ENCODE peak calls at places on chromosomes 12 and 14, in six cellular contexts. One of them, this sample, is unnamed.

GRCh38 chr12:121530600-121531355 is 50.0 kb downstream of the KDM2B start:
- DNase-seq in body of pancreas: peak; percentile 45
- DNase-seq in uterus: peak; percentile 73
- DNase-seq in GM23338: peak; percentile 63
- DNase-seq in stomach: peak; percentile 61
- DNase-seq in HCT116: no peak
- DNase-seq in this sample: no peak

GRCh38 chr14:68552075-68552474 is 240.8 kb downstream of the ZFP36L1 start:
- DNase-seq in body of pancreas: no peak
- DNase-seq in uterus: no peak
- DNase-seq in GM23338: no peak
- DNase-seq in stomach: no peak
- DNase-seq in HCT116: no peak
- DNase-seq in this sample: no peak

GRCh38 chr14:34498684-34499412 is 36.8 kb upstream of the SPTSSA start:
- DNase-seq in body of pancreas: peak; percentile 44
- DNase-seq in uterus: no peak
- DNase-seq in GM23338: peak; percentile 46
- DNase-seq in stomach: peak; percentile 53
- DNase-seq in HCT116: peak; percentile 40
- DNase-seq in this sample: peak; percentile 39

GRCh38 chr14:84442481-84442880 is 1087.5 kb upstream of the FLRT2 start:
- DNase-seq in body of pancreas: no peak
- DNase-seq in uterus: no peak
- DNase-seq in GM23338: no peak
- DNase-seq in stomach: no peak
- DNase-seq in HCT116: no peak
- DNase-seq in this sample: no peak

GRCh38 chr14:91402278-91403068 is 15.1 kb downstream of the CCDC88C start:
- DNase-seq in body of pancreas: peak; percentile 84
- DNase-seq in uterus: no peak
- DNase-seq in GM23338: no peak
- DNase-seq in stomach: peak; percentile 82
- DNase-seq in HCT116: no peak
- DNase-seq in this sample: no peak

GRCh38 chr14:92513966-92514843 is 624 bp downstream of the RIN3 start:
- DNase-seq in body of pancreas: no peak
- DNase-seq in uterus: peak; percentile 31
- DNase-seq in GM23338: peak; percentile 58
- DNase-seq in stomach: no peak
- DNase-seq in HCT116: no peak
- DNase-seq in this sample: peak; percentile 33

GRCh38 chr14:104688755-104689619 is at the start of gene INF2:
- DNase-seq in body of pancreas: peak; percentile 81
- DNase-seq in uterus: peak; percentile 66
- DNase-seq in GM23338: peak; percentile 77
- DNase-seq in stomach: peak; percentile 72
- DNase-seq in HCT116: no peak
- DNase-seq in this sample: peak; percentile 85

GRCh38 chr12:57089259-57090245 is 638 bp downstream of the NAB2 start:
- DNase-seq in body of pancreas: peak; percentile 55
- DNase-seq in uterus: peak; percentile 82
- DNase-seq in GM23338: peak; percentile 49
- DNase-seq in stomach: peak; percentile 58
- DNase-seq in HCT116: no peak
- DNase-seq in this sample: no peak

GRCh38 chr14:75861161-75861621 is 120.6 kb downstream of the TGFB3 start:
- DNase-seq in body of pancreas: no peak
- DNase-seq in uterus: peak; percentile 56
- DNase-seq in GM23338: peak; percentile 77
- DNase-seq in stomach: no peak
- DNase-seq in HCT116: peak; percentile 56
- DNase-seq in this sample: no peak

GRCh38 chr12:67788118-67788517 is 139.6 kb downstream of the DYRK2 start:
- DNase-seq in body of pancreas: no peak
- DNase-seq in uterus: no peak
- DNase-seq in GM23338: no peak
- DNase-seq in stomach: no peak
- DNase-seq in HCT116: no peak
- DNase-seq in this sample: no peak

GRCh38 chr12:105960319-105961076 is 178.3 kb downstream of the NUAK1 start:
- DNase-seq in body of pancreas: no peak
- DNase-seq in uterus: no peak
- DNase-seq in GM23338: no peak
- DNase-seq in stomach: no peak
- DNase-seq in HCT116: no peak
- DNase-seq in this sample: no peak

GRCh38 chr12:8035440-8036010 is 3.0 kb downstream of the FOXJ2 start:
- DNase-seq in body of pancreas: peak; percentile 35
- DNase-seq in uterus: no peak
- DNase-seq in GM23338: no peak
- DNase-seq in stomach: no peak
- DNase-seq in HCT116: no peak
- DNase-seq in this sample: no peak

GRCh38 chr14:63470877-63471565 is 72.2 kb downstream of the PPP2R5E start:
- DNase-seq in body of pancreas: no peak
- DNase-seq in uterus: no peak
- DNase-seq in GM23338: no peak
- DNase-seq in stomach: no peak
- DNase-seq in HCT116: peak; percentile 16
- DNase-seq in this sample: peak; percentile 76

GRCh38 chr12:49049566-49050224 is 10.9 kb downstream of the KMT2D start:
- DNase-seq in body of pancreas: no peak
- DNase-seq in uterus: peak; percentile 50
- DNase-seq in GM23338: no peak
- DNase-seq in stomach: no peak
- DNase-seq in HCT116: no peak
- DNase-seq in this sample: peak; percentile 70

GRCh38 chr12:62629413-62629812 is 162.8 kb downstream of the MON2 start:
- DNase-seq in body of pancreas: no peak
- DNase-seq in uterus: no peak
- DNase-seq in GM23338: peak; percentile 42
- DNase-seq in stomach: no peak
- DNase-seq in HCT116: no peak
- DNase-seq in this sample: no peak

GRCh38 chr14:61444215-61444768 is 122.9 kb downstream of the PRKCH start:
- DNase-seq in body of pancreas: no peak
- DNase-seq in uterus: no peak
- DNase-seq in GM23338: no peak
- DNase-seq in stomach: no peak
- DNase-seq in HCT116: no peak
- DNase-seq in this sample: no peak

GRCh38 chr14:34650786-34651584 is 21.0 kb upstream of the SNX6 start:
- DNase-seq in body of pancreas: no peak
- DNase-seq in uterus: no peak
- DNase-seq in GM23338: no peak
- DNase-seq in stomach: no peak
- DNase-seq in HCT116: peak; percentile 56
- DNase-seq in this sample: peak; percentile 87

GRCh38 chr12:11884661-11885060 is 186.1 kb upstream of the BCL2L14 start:
- DNase-seq in body of pancreas: no peak
- DNase-seq in uterus: no peak
- DNase-seq in GM23338: no peak
- DNase-seq in stomach: peak; percentile 45
- DNase-seq in HCT116: no peak
- DNase-seq in this sample: no peak

GRCh38 chr14:86038401-86038985 is 508.5 kb downstream of the FLRT2 start:
- DNase-seq in body of pancreas: peak; percentile 60
- DNase-seq in uterus: no peak
- DNase-seq in GM23338: peak; percentile 72
- DNase-seq in stomach: peak; percentile 48
- DNase-seq in HCT116: no peak
- DNase-seq in this sample: peak; percentile 23

GRCh38 chr14:36442824-36443241 is 77.2 kb downstream of the NKX2-1 start:
- DNase-seq in body of pancreas: no peak
- DNase-seq in uterus: no peak
- DNase-seq in GM23338: peak; percentile 68
- DNase-seq in stomach: no peak
- DNase-seq in HCT116: no peak
- DNase-seq in this sample: no peak

GRCh38 chr14:64935508-64935907 is 7.0 kb downstream of the GPX2 start:
- DNase-seq in body of pancreas: no peak
- DNase-seq in uterus: no peak
- DNase-seq in GM23338: no peak
- DNase-seq in stomach: no peak
- DNase-seq in HCT116: no peak
- DNase-seq in this sample: no peak

GRCh38 chr14:64939817-64940190 is 2.7 kb downstream of the GPX2 start:
- DNase-seq in body of pancreas: no peak
- DNase-seq in uterus: no peak
- DNase-seq in GM23338: no peak
- DNase-seq in stomach: no peak
- DNase-seq in HCT116: no peak
- DNase-seq in this sample: no peak

GRCh38 chr14:64937176-64937820 is 5.2 kb downstream of the GPX2 start:
- DNase-seq in body of pancreas: peak; percentile 43
- DNase-seq in uterus: no peak
- DNase-seq in GM23338: no peak
- DNase-seq in stomach: no peak
- DNase-seq in HCT116: no peak
- DNase-seq in this sample: no peak

GRCh38 chr14:64938972-64939816 is 3.4 kb downstream of the GPX2 start:
- DNase-seq in body of pancreas: no peak
- DNase-seq in uterus: no peak
- DNase-seq in GM23338: no peak
- DNase-seq in stomach: no peak
- DNase-seq in HCT116: no peak
- DNase-seq in this sample: no peak

DNA sequence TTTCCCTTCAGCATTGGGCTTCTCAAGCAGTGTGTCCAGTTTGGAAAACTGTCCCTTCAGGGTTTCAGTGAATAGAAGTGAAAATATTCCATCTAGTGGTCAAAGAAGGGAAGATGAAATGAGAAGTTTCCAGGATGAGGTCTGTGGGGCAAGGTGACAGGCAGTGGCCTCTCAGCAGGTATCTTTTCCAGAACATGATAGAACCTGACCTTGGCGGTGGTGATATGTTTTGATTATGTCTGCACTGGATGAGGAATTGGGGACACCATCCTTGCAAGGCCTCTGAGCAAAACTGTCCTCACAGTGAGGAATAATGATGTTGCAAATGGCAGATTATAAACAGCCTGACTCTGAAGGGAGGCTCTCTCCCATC is 4.7 kb downstream of the GPX2 start:
- DNase-seq in body of pancreas: no peak
- DNase-seq in uterus: no peak
- DNase-seq in GM23338: no peak
- DNase-seq in stomach: no peak
- DNase-seq in HCT116: no peak
- DNase-seq in this sample: no peak
- TF ChIP-seq CTCF in body of pancreas: peak; percentile 24
- TF ChIP-seq CTCF in uterus: peak; percentile 36
- TF ChIP-seq CTCF in GM23338: peak; percentile 44
- TF ChIP-seq CTCF in stomach: no peak
- TF ChIP-seq CTCF in HCT116: peak; percentile 52
- TF ChIP-seq CTCF in this sample: no peak

DNA sequence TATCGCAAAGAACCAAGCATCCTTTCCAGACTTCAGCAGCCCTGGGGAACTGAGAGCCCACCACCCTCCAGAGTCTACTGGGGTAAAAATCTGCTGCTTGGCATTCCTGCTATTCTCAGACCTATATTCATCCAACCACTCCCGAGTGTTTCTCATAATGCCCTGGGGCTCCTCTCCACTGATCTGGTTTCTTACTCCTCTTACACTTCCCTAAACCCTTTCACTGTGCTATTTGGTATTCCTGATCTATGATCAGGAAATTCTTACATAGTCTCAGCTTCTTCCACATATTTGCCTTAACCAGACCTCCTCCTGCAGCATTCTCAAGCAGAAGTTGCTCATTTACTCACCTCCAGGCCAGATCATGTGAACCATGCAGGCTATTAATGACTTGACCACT is 82.4 kb downstream of the SYT10 start:
- DNase-seq in body of pancreas: no peak
- DNase-seq in uterus: no peak
- DNase-seq in GM23338: no peak
- DNase-seq in stomach: no peak
- DNase-seq in HCT116: no peak
- DNase-seq in this sample: no peak
- H3K27ac ChIP-seq in body of pancreas: no peak overlapping the region
- H3K27ac ChIP-seq in uterus: no peak overlapping the region
- H3K27ac ChIP-seq in GM23338: no peak overlapping the region
- H3K27ac ChIP-seq in stomach: no peak overlapping the region
- H3K27ac ChIP-seq in HCT116: no peak overlapping the region
- H3K27ac ChIP-seq in this sample: no peak overlapping the region

GRCh38 chr14:97446087-97446486 is 648.9 kb downstream of the VRK1 start:
- DNase-seq in body of pancreas: no peak
- DNase-seq in uterus: no peak
- DNase-seq in GM23338: peak; percentile 20
- DNase-seq in stomach: no peak
- DNase-seq in HCT116: no peak
- DNase-seq in this sample: no peak
- TF ChIP-seq CTCF in body of pancreas: no peak
- TF ChIP-seq CTCF in uterus: no peak
- TF ChIP-seq CTCF in GM23338: peak; percentile 4
- TF ChIP-seq CTCF in stomach: no peak
- TF ChIP-seq CTCF in HCT116: peak; percentile 28
- TF ChIP-seq CTCF in this sample: no peak

GRCh38 chr14:76929927-76930326 is 98.6 kb downstream of the IRF2BPL start:
- DNase-seq in body of pancreas: peak; percentile 19
- DNase-seq in uterus: no peak
- DNase-seq in GM23338: peak; percentile 62
- DNase-seq in stomach: no peak
- DNase-seq in HCT116: no peak
- DNase-seq in this sample: no peak

GRCh38 chr14:76926521-76927251 is 100.5 kb downstream of the LRRC74A start:
- DNase-seq in body of pancreas: no peak
- DNase-seq in uterus: peak; percentile 63
- DNase-seq in GM23338: peak; percentile 73
- DNase-seq in stomach: no peak
- DNase-seq in HCT116: no peak
- DNase-seq in this sample: no peak

GRCh38 chr14:76931629-76932402 is 96.7 kb downstream of the IRF2BPL start:
- DNase-seq in body of pancreas: no peak
- DNase-seq in uterus: no peak
- DNase-seq in GM23338: no peak
- DNase-seq in stomach: no peak
- DNase-seq in HCT116: no peak
- DNase-seq in this sample: no peak

GRCh38 chr14:76930549-76930948 is 98.0 kb downstream of the IRF2BPL start:
- DNase-seq in body of pancreas: no peak
- DNase-seq in uterus: no peak
- DNase-seq in GM23338: no peak
- DNase-seq in stomach: no peak
- DNase-seq in HCT116: no peak
- DNase-seq in this sample: no peak

GRCh38 chr14:76928301-76928700 is 100.2 kb downstream of the IRF2BPL start:
- DNase-seq in body of pancreas: no peak
- DNase-seq in uterus: no peak
- DNase-seq in GM23338: no peak
- DNase-seq in stomach: no peak
- DNase-seq in HCT116: no peak
- DNase-seq in this sample: no peak
- H3K27ac ChIP-seq in body of pancreas: no peak overlapping the region
- H3K27ac ChIP-seq in uterus: peak overlapping the region; percentile 1
- H3K27ac ChIP-seq in GM23338: no peak overlapping the region
- H3K27ac ChIP-seq in stomach: no peak overlapping the region
- H3K27ac ChIP-seq in HCT116: no peak overlapping the region
- H3K27ac ChIP-seq in this sample: peak overlapping the region; percentile 58

GRCh38 chr12:65074932-65075331 is 46.2 kb downstream of the WIF1 start:
- DNase-seq in body of pancreas: no peak
- DNase-seq in uterus: no peak
- DNase-seq in GM23338: peak; percentile 47
- DNase-seq in stomach: no peak
- DNase-seq in HCT116: peak; percentile 27
- DNase-seq in this sample: peak; percentile 2
- TF ChIP-seq CTCF in body of pancreas: no peak
- TF ChIP-seq CTCF in uterus: no peak
- TF ChIP-seq CTCF in GM23338: peak; percentile 44
- TF ChIP-seq CTCF in stomach: no peak
- TF ChIP-seq CTCF in HCT116: peak; percentile 56
- TF ChIP-seq CTCF in this sample: no peak

This sample was measured in RWPE1.